ENCODE peak calls at places on chromosome 17, in six cellular contexts. N is OCI-LY7; M is adrenal gland; B is activated CD4-positive, CD25-positive, alpha-beta regulatory T cell treated with anti-CD3 and anti-CD28 coated beads, Interleukin-2, amount 50 U/mL, for 16 hours; O is effector memory CD8-positive, alpha-beta T cell; Q is spleen. E is an unnamed sample.

GRCh38 chr17:28675980-28676379 is 14.0 kb downstream of the SUPT6H start:
- DNase-seq in B (no peak), O (no peak), N (peak; percentile 56), M (no peak), Q (no peak), E (peak; percentile 27)

GRCh38 chr17:5584383-5584951 is at the start of gene NLRP1:
- DNase-seq in N (peak; percentile 96), O (peak; percentile 91), Q (peak; percentile 98), M (peak; percentile 90), B (peak; percentile 90), E (peak; percentile 89)

GRCh38 chr17:29145289-29146058 is 34.7 kb downstream of the MYO18A start:
- DNase-seq in M (peak; percentile 90), O (peak; percentile 60), B (peak; percentile 52), Q (peak; percentile 86), N (peak; percentile 83), E (peak; percentile 71)

GRCh38 chr17:19867654-19868395 is at the start of gene ULK2:
- DNase-seq in N (peak; percentile 59), O (peak; percentile 39), M (peak; percentile 71), B (no peak), Q (peak; percentile 86), E (peak; percentile 56)

GRCh38 chr17:48681609-48682008 is 40.7 kb downstream of the PRAC1 start:
- DNase-seq in Q (no peak), O (no peak), N (no peak), B (no peak), M (no peak), E (no peak)

GRCh38 chr17:75124041-75124818 is 7.3 kb downstream of the NT5C start:
- DNase-seq in M (peak; percentile 92), B (no peak), O (no peak), Q (peak; percentile 88), N (no peak), E (peak; percentile 95)

GRCh38 chr17:41026668-41027471 is at the start of gene KRTAP1-5:
- DNase-seq in B (no peak), O (no peak), M (no peak), Q (no peak), N (no peak), E (no peak)

GRCh38 chr17:2024572-2025219 is 438 bp downstream of the RTN4RL1 start:
- DNase-seq in O (no peak), B (no peak), Q (no peak), N (no peak), M (no peak), E (no peak)

GRCh38 chr17:7557825-7558543 is 566 bp upstream of the TNFSF13 start:
- DNase-seq in Q (peak; percentile 95), M (peak; percentile 93), O (no peak), B (no peak), N (peak; percentile 33), E (peak; percentile 94)

GRCh38 chr17:80362428-80363119 is 52.4 kb upstream of the ENDOV start:
- DNase-seq in O (no peak), B (no peak), Q (peak; percentile 13), M (peak; percentile 90), N (no peak), E (no peak)

GRCh38 chr17:19979917-19980770 is 2.5 kb upstream of the AKAP10 start:
- DNase-seq in M (peak; percentile 72), N (no peak), Q (peak; percentile 86), B (no peak), O (no peak), E (peak; percentile 13)

GRCh38 chr17:42950044-42950783 is 14.0 kb downstream of the AARSD1 start:
- DNase-seq in Q (no peak), M (no peak), N (no peak), O (no peak), B (no peak), E (no peak)

GRCh38 chr17:41777157-41777578 is 9.3 kb downstream of the JUP start:
- DNase-seq in M (no peak), O (no peak), N (no peak), B (no peak), Q (no peak), E (peak; percentile 41)

GRCh38 chr17:6455321-6455705 is 11.1 kb downstream of the PIMREG start:
- DNase-seq in M (no peak), B (no peak), O (peak; percentile 22), N (peak; percentile 78), Q (peak; percentile 91), E (peak; percentile 62)

GRCh38 chr17:77862890-77863813 is 95.4 kb upstream of the TNRC6C start:
- DNase-seq in B (no peak), O (no peak), N (no peak), M (no peak), Q (peak; percentile 46), E (no peak)

GRCh38 chr17:16926591-16927451 is 45.1 kb downstream of the TNFRSF13B start:
- DNase-seq in B (no peak), O (no peak), Q (peak; percentile 68), N (no peak), M (no peak), E (peak; percentile 3)

GRCh38 chr17:78250891-78251772 is 19.7 kb downstream of the TMEM235 start:
- DNase-seq in N (peak; percentile 93), O (peak; percentile 81), M (peak; percentile 90), Q (peak; percentile 98), B (peak; percentile 67), E (peak; percentile 87)

GRCh38 chr17:79131701-79132100 is 57.1 kb downstream of the ENGASE start:
- DNase-seq in O (no peak), B (no peak), M (no peak), N (no peak), Q (no peak), E (no peak)

GRCh38 chr17:18038149-18038850 is 668 bp downstream of the ATPAF2 start:
- DNase-seq in N (peak; percentile 75), M (no peak), O (no peak), B (no peak), Q (no peak), E (no peak)

GRCh38 chr17:35164716-35165115 is 17.1 kb downstream of the UNC45B start:
- DNase-seq in Q (no peak), O (no peak), N (no peak), B (no peak), M (no peak), E (no peak)

GRCh38 chr17:38701504-38702165 is 3.4 kb upstream of the MLLT6 start:
- DNase-seq in M (peak; percentile 74), N (peak; percentile 69), Q (no peak), O (peak; percentile 61), B (peak; percentile 63), E (peak; percentile 59)

GRCh38 chr17:9021158-9021984 is at the start of gene NTN1:
- DNase-seq in B (no peak), M (peak; percentile 33), O (peak; percentile 45), N (peak; percentile 25), Q (peak; percentile 82), E (peak; percentile 30)

GRCh38 chr17:20189979-20190378 is 180.8 kb downstream of the SPECC1 start:
- DNase-seq in Q (no peak), B (no peak), O (no peak), M (no peak), N (no peak), E (no peak)

GRCh38 chr17:40659909-40660308 is 5.1 kb downstream of the KRT222 start:
- DNase-seq in O (no peak), B (no peak), N (no peak), Q (no peak), M (no peak), E (no peak)

GRCh38 chr17:50853015-50853615 is 13.0 kb downstream of the TOB1 start:
- DNase-seq in B (no peak), N (no peak), O (no peak), Q (no peak), M (no peak), E (no peak)

GRCh38 chr17:71232801-71233559 is 887.8 kb upstream of the SOX9 start:
- DNase-seq in M (no peak), O (no peak), B (no peak), N (no peak), Q (no peak), E (no peak)

GRCh38 chr17:64572682-64573154 is 65.9 kb downstream of the CEP95 start:
- DNase-seq in O (no peak), Q (no peak), M (no peak), B (no peak), N (no peak), E (no peak)

GRCh38 chr17:39927928-39928867 is 666 bp downstream of the LRRC3C start:
- DNase-seq in M (peak; percentile 67), O (no peak), Q (peak; percentile 87), N (no peak), B (no peak), E (peak; percentile 46)

GRCh38 chr17:62804025-62804424 is 4.1 kb downstream of the MARCHF10 start:
- DNase-seq in B (no peak), N (no peak), M (peak; percentile 6), O (no peak), Q (no peak), E (no peak)

GRCh38 chr17:74011963-74012362 is 191.5 kb upstream of the RPL38 start:
- DNase-seq in Q (no peak), N (no peak), M (no peak), B (no peak), O (no peak), E (no peak)

GRCh38 chr17:10217916-10218315 is 19.5 kb upstream of the GAS7 start:
- DNase-seq in M (no peak), O (no peak), N (no peak), B (no peak), Q (no peak), E (no peak)

GRCh38 chr17:7435676-7436555 is 681 bp downstream of the TMEM102 start:
- DNase-seq in Q (peak; percentile 90), B (peak; percentile 23), N (peak; percentile 83), O (peak; percentile 41), M (peak; percentile 77), E (peak; percentile 69)

E was measured in transverse colon.